ENCODE peak calls at places on chromosomes 7 and 10, in eight cellular contexts. O, R, Z, H, F, A, N and M are unnamed samples.

GRCh38 chr10:133388973-133389818 is 4.8 kb upstream of the MTG1 start:
- DNase-seq in A (no peak), R (no peak), H (peak; percentile 42), N (no peak), O (peak; percentile 98), Z (peak; percentile 66), F (no peak), M (no peak)

GRCh38 chr10:15136960-15137359 is 31.5 kb downstream of the NMT2 start:
- DNase-seq in F (no peak), H (no peak), A (no peak), Z (no peak), N (no peak), O (no peak), R (no peak), M (no peak)

GRCh38 chr7:28771901-28772622 is 186.1 kb downstream of the TRIL start:
- DNase-seq in Z (no peak), N (no peak), R (no peak), F (no peak), O (no peak), A (no peak), H (no peak), M (no peak)

GRCh38 chr10:12097791-12098190 is 29.0 kb downstream of the DHTKD1 start:
- DNase-seq in A (no peak), O (no peak), Z (no peak), N (peak; percentile 13), R (no peak), F (no peak), H (no peak), M (peak; percentile 31)

GRCh38 chr7:8433477-8434289 is at the start of gene NXPH1:
- DNase-seq in F (no peak), R (peak; percentile 80), A (no peak), O (peak; percentile 16), N (no peak), H (no peak), Z (no peak), M (no peak)

GRCh38 chr7:121428857-121429489 is 32.9 kb upstream of the FAM3C start:
- DNase-seq in F (no peak), Z (no peak), A (no peak), N (peak; percentile 2), R (no peak), O (no peak), H (no peak), M (no peak)

GRCh38 chr7:156999611-157000046 is 10.8 kb downstream of the MNX1 start:
- DNase-seq in H (no peak), Z (peak; percentile 49), N (no peak), R (no peak), A (no peak), F (no peak), O (no peak), M (no peak)

GRCh38 chr7:28091190-28091589 is 89.4 kb downstream of the JAZF1 start:
- DNase-seq in F (no peak), A (no peak), Z (no peak), R (no peak), O (no peak), N (no peak), H (no peak), M (no peak)